ENCODE peak calls at places on chromosomes 1 and 21, in nine cellular contexts. I is tibial nerve, W is suprapubic skin, S is stomach, V is GM12878, P is ovary, T is transverse colon, U is A549, X is sigmoid colon. G is an unnamed sample.
A peak's percentile ranks its signal among the peaks of the same experiment; 100 is the strongest.

GRCh38 chr1:53575141-53575947 is 116.1 kb downstream of the DMRTB1 start:
- DNase-seq in S (no peak), V (no peak), X (peak; percentile 46), T (no peak), I (no peak), U (no peak), P (no peak), W (peak; percentile 46), G (no peak)

GRCh38 chr1:5067251-5067650 is 412.8 kb downstream of the AJAP1 start:
- DNase-seq in V (no peak), I (no peak), X (no peak), T (no peak), W (no peak), U (no peak), S (no peak), P (no peak), G (no peak)

GRCh38 chr1:32345289-32345827 is 9.3 kb upstream of the MARCKSL1 start:
- DNase-seq in W (no peak), P (peak; percentile 80), I (no peak), S (peak; percentile 52), V (no peak), T (peak; percentile 51), X (no peak), U (no peak), G (peak; percentile 65)

GRCh38 chr1:70426154-70427131 is 15.4 kb downstream of the CTH start:
- DNase-seq in X (no peak), I (no peak), P (no peak), V (no peak), U (no peak), W (no peak), S (no peak), T (no peak), G (no peak)

GRCh38 chr1:100322436-100323211 is 29.7 kb upstream of the CDC14A start:
- DNase-seq in P (no peak), U (peak; percentile 4), S (no peak), V (no peak), T (no peak), X (no peak), W (no peak), I (no peak), G (no peak)

GRCh38 chr1:9128161-9128519 is 762 bp downstream of the GPR157 start:
- DNase-seq in P (no peak), U (peak; percentile 21), V (no peak), X (peak; percentile 81), W (peak; percentile 77), S (peak; percentile 45), T (peak; percentile 59), I (no peak), G (peak; percentile 81)

GRCh38 chr1:45543599-45544417 is 6.8 kb upstream of the AKR1A1 start:
- DNase-seq in S (peak; percentile 55), X (peak; percentile 76), I (no peak), W (peak; percentile 74), U (no peak), P (no peak), T (peak; percentile 60), V (peak; percentile 76), G (peak; percentile 82)

GRCh38 chr1:221845650-221846371 is 103.9 kb upstream of the DUSP10 start:
- DNase-seq in U (peak; percentile 11), X (peak; percentile 84), S (peak; percentile 54), V (no peak), P (no peak), I (no peak), T (peak; percentile 19), W (no peak), G (no peak)

GRCh38 chr1:184866991-184867788 is 107.1 kb downstream of the NIBAN1 start:
- DNase-seq in P (no peak), W (no peak), U (no peak), X (no peak), I (no peak), S (no peak), V (peak; percentile 79), T (peak; percentile 41), G (no peak)

GRCh38 chr1:183702087-183702812 is 49.1 kb upstream of the APOBEC4 start:
- DNase-seq in V (no peak), X (no peak), U (no peak), W (no peak), T (no peak), S (no peak), P (no peak), I (no peak), G (no peak)

GRCh38 chr1:208184993-208185703 is 59.0 kb downstream of the PLXNA2 start:
- DNase-seq in U (no peak), P (no peak), W (no peak), S (no peak), V (no peak), X (no peak), T (no peak), I (no peak), G (no peak)

GRCh38 chr1:246219508-246220030 is 287.5 kb downstream of the SMYD3 start:
- DNase-seq in I (no peak), T (no peak), S (no peak), W (no peak), U (no peak), V (no peak), X (no peak), P (no peak), G (no peak)

GRCh38 chr1:234114648-234115307 is 210.3 kb downstream of the SLC35F3 start:
- DNase-seq in T (peak; percentile 10), V (peak; percentile 4), P (peak; percentile 20), U (peak; percentile 52), I (no peak), X (no peak), W (no peak), S (no peak), G (no peak)

GRCh38 chr1:225361176-225361575 is 66.7 kb downstream of the LBR start:
- DNase-seq in T (no peak), V (no peak), W (no peak), P (no peak), I (no peak), S (no peak), X (no peak), U (no peak), G (no peak)

GRCh38 chr21:36678538-36678937 is 20.4 kb upstream of the SIM2 start:
- DNase-seq in X (no peak), S (no peak), I (no peak), T (no peak), W (no peak), V (no peak), P (no peak), U (no peak), G (no peak)

GRCh38 chr21:44510109-44510507 is 29.9 kb downstream of the KRTAP10-1 start:
- DNase-seq in T (no peak), X (no peak), V (no peak), S (no peak), P (no peak), U (no peak), W (no peak), I (no peak), G (no peak)

GRCh38 chr1:89436856-89437255 is 73.0 kb downstream of the GBP6 start:
- DNase-seq in U (no peak), S (no peak), X (no peak), W (no peak), I (no peak), T (no peak), P (no peak), V (no peak), G (no peak)
- H3K9me3 ChIP-seq in U (no peaks in the 10 kb centered on the region), S (peaks cover 32% of the 10 kb centered on the region), X (peaks cover 3% of the 10 kb centered on the region), W (peaks cover 11% of the 10 kb centered on the region), I (peaks cover 5% of the 10 kb centered on the region), T (peaks cover 9% of the 10 kb centered on the region), P (no peaks in the 10 kb centered on the region), V (peaks cover 10% of the 10 kb centered on the region), G (peaks cover 11% of the 10 kb centered on the region)

DNA sequence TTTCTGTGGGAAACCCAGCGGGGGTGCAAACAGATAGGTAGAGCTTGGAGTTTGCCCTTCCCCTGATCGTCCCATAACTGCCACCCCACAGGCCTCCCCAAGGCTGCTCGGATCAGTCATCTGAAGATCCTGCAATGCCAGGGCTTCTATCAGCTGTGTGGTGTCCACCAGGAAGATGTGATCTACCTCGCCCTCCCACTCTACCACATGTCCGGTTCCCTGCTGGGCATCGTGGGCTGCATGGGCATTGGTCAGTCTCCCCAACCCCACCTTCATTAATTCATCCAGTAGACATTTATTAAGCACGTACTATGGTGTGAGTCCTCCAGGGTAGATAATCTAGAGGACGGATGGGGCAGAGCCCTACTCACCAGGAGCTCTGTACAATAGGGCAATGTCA is 1.8 kb downstream of the SLC27A3 start:
- DNase-seq in S (no peak), X (no peak), U (no peak), I (no peak), V (no peak), W (no peak), P (no peak), T (no peak), G (no peak)
- TF ChIP-seq EP300 in S (no peak), X (no peak), U (no peak), I (no peak), V (no peak), W (no peak), P (no peak), T (no peak), G (no peak)

GRCh38 chr21:30268608-30269197 is 14.0 kb downstream of the KRTAP24-1 start:
- DNase-seq in U (no peak), P (no peak), T (no peak), X (no peak), I (no peak), V (no peak), W (no peak), S (no peak), G (no peak)
- H3K9me3 ChIP-seq in U (no peaks in the 10 kb centered on the region), P (no peaks in the 10 kb centered on the region), T (no peaks in the 10 kb centered on the region), X (peaks cover 3% of the 10 kb centered on the region), I (no peaks in the 10 kb centered on the region), V (no peaks in the 10 kb centered on the region), W (no peaks in the 10 kb centered on the region), S (no peaks in the 10 kb centered on the region), G (no peaks in the 10 kb centered on the region)

GRCh38 chr1:91500756-91501526 is at the start of gene CDC7:
- DNase-seq in T (peak; percentile 91), X (peak; percentile 97), U (peak; percentile 67), I (peak; percentile 74), P (peak; percentile 95), S (peak; percentile 83), W (peak; percentile 94), V (peak; percentile 77), G (peak; percentile 97)

GRCh38 chr1:91499904-91500755 is 521 bp upstream of the CDC7 start:
- DNase-seq in W (no peak), P (no peak), V (no peak), I (no peak), U (no peak), T (no peak), X (no peak), S (no peak), G (no peak)

GRCh38 chr1:91502882-91503184 is 2.2 kb downstream of the CDC7 start:
- DNase-seq in P (no peak), W (no peak), T (no peak), X (no peak), S (no peak), V (no peak), U (no peak), I (no peak), G (no peak)

GRCh38 chr1:91502138-91502881 is 1.7 kb downstream of the CDC7 start:
- DNase-seq in P (no peak), T (no peak), U (no peak), I (no peak), W (no peak), V (no peak), S (no peak), X (no peak), G (no peak)

DNA sequence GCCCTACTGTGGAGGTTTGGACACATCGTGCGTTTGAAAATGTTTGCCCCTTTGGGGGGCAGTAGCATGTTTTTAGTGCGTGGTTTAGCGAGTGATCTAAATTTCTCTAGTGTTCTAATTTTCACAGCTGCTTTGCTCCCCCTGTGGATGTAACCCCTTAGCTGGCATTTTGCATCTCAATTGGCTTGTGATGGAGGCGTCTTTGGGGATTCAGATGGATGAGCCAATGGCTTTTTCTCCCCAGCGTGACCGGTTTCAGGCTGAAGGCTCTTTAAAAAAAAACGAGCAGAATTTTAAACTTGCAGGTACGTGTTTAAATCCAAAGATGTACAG is 842 bp downstream of the CDC7 start:
- DNase-seq in X (no peak), W (no peak), U (peak; percentile 28), P (no peak), I (no peak), S (no peak), T (no peak), V (no peak), G (no peak)
- TF ChIP-seq EP300 in X (no peak), W (no peak), U (no peak), P (no peak), I (no peak), S (no peak), T (no peak), V (no peak), G (no peak)

G was measured in upper lobe of left lung.